ENCODE peak calls at places on chromosomes 16 and 17, in nine cellular contexts. K is amygdala; D is activated CD4-positive, alpha-beta T cell treated with anti-CD3 and anti-CD28 coated beads for 1 hour; B is spleen; T is GM12865; J is GM04504; Q is dorsolateral prefrontal cortex; C is stimulated activated CD4-positive, alpha-beta T cell treated with anti-CD3 and anti-CD28 coated beads, Interleukin-15, amount 100 ng/mL, for 1 hour; X is stomach. L is an unnamed sample.

GRCh38 chr16:7849891-7850290 is 517.2 kb downstream of the RBFOX1 start:
- DNase-seq in B (no peak), K (no peak), T (no peak), C (no peak), X (no peak), Q (no peak), J (no peak), D (no peak), L (no peak)

GRCh38 chr16:30446203-30446595 is 525 bp upstream of the SEPHS2 start:
- DNase-seq in J (no peak), K (no peak), Q (no peak), T (no peak), B (no peak), C (no peak), D (no peak), X (no peak), L (no peak)

GRCh38 chr16:79838860-79839259 is 238.3 kb upstream of the MAF start:
- DNase-seq in J (no peak), B (no peak), K (no peak), X (no peak), Q (no peak), T (no peak), C (no peak), D (no peak), L (no peak)

GRCh38 chr17:60960398-60961065 is 282.9 kb downstream of the BCAS3 start:
- DNase-seq in B (no peak), C (no peak), X (no peak), Q (no peak), T (no peak), D (no peak), K (no peak), J (no peak), L (no peak)

GRCh38 chr16:4245400-4245799 is 3.5 kb upstream of the SRL start:
- DNase-seq in Q (no peak), T (no peak), C (no peak), D (no peak), B (no peak), K (no peak), J (no peak), X (no peak), L (no peak)

GRCh38 chr16:3062553-3062952 is 2.9 kb upstream of the IL32 start:
- DNase-seq in Q (no peak), D (no peak), J (no peak), K (no peak), C (no peak), B (no peak), T (no peak), X (no peak), L (no peak)

GRCh38 chr16:2475413-2476344 is 752 bp downstream of the TBC1D24 start:
- DNase-seq in X (peak; percentile 53), J (no peak), K (no peak), T (peak; percentile 44), C (no peak), Q (no peak), D (peak; percentile 30), B (peak; percentile 84), L (no peak)

GRCh38 chr16:57048095-57048494 is 44.3 kb upstream of the CPNE2 start:
- DNase-seq in Q (no peak), B (no peak), C (no peak), J (no peak), T (peak; percentile 40), K (no peak), D (no peak), X (no peak), L (no peak)

GRCh38 chr17:38403491-38403890 is 24.8 kb upstream of the ARHGAP23 start:
- DNase-seq in X (no peak), C (no peak), B (no peak), T (no peak), J (no peak), Q (no peak), K (no peak), D (no peak), L (no peak)

GRCh38 chr17:81365601-81366585 is 29.4 kb upstream of the BAHCC1 start:
- DNase-seq in D (no peak), K (no peak), J (no peak), C (no peak), T (peak; percentile 40), X (peak; percentile 95), Q (no peak), B (peak; percentile 77), L (no peak)

GRCh38 chr16:87266846-87267245 is 50.3 kb downstream of the C16orf95 start:
- DNase-seq in T (no peak), Q (no peak), C (no peak), K (no peak), J (no peak), B (no peak), D (no peak), X (no peak), L (no peak)

GRCh38 chr17:79837888-79838540 is 1.2 kb downstream of the CBX4 start:
- DNase-seq in B (peak; percentile 87), T (peak; percentile 62), K (no peak), X (no peak), D (no peak), Q (no peak), C (no peak), J (no peak), L (peak; percentile 57)

L was measured in naive thymus-derived CD8-positive, alpha-beta T cell.